ENCODE peak calls at places on chromosome 16, in nine cellular contexts. N is A549, B is upper lobe of left lung, Y is testis, U is HCT116, C is ovary, T is breast epithelium, J is heart left ventricle, L is right lobe of liver. M is an unnamed sample. For H3K9me3, the result is how much of the 10 kb centered on the place peaks cover.

GRCh38 chr16:55717326-55717725 is 61.5 kb downstream of the SLC6A2 start:
- DNase-seq in U (no peak), T (no peak), Y (no peak), N (no peak), B (no peak), L (peak), J (no peak), C (no peak), M (no peak)

GRCh38 chr16:74740795-74741304 is 33.8 kb downstream of the FA2H start:
- DNase-seq in T (peak), B (no peak), N (peak), J (no peak), Y (peak), L (no peak), U (peak), C (no peak), M (peak)

GRCh38 chr16:89052191-89052787 is 41.4 kb upstream of the ACSF3 start:
- DNase-seq in L (no peak), N (no peak), J (peak), B (peak), U (no peak), Y (no peak), C (no peak), T (peak), M (no peak)

GRCh38 chr16:17354121-17354750 is 116.5 kb downstream of the XYLT1 start:
- DNase-seq in T (no peak), L (no peak), J (no peak), Y (no peak), B (no peak), U (no peak), C (no peak), N (no peak), M (peak)

GRCh38 chr16:10878644-10879498 is 1.9 kb downstream of the CIITA start:
- DNase-seq in J (peak), T (peak), L (peak), B (peak), N (no peak), U (no peak), Y (peak), C (peak), M (peak)

GRCh38 chr16:9970796-9971195 is 211.4 kb downstream of the GRIN2A start:
- DNase-seq in T (no peak), L (no peak), U (no peak), N (no peak), Y (no peak), J (no peak), C (no peak), B (no peak), M (no peak)

GRCh38 chr16:54927125-54928015 is 3.3 kb upstream of the IRX5 start:
- DNase-seq in Y (no peak), C (no peak), N (no peak), B (no peak), U (no peak), T (no peak), L (no peak), J (no peak), M (no peak)

GRCh38 chr16:68086336-68086821 is 1.2 kb downstream of the NFATC3 start:
- DNase-seq in B (no peak), C (no peak), J (no peak), T (no peak), L (peak), N (peak), Y (no peak), U (no peak), M (no peak)

GRCh38 chr16:66510711-66511614 is 39.0 kb downstream of the TK2 start:
- DNase-seq in U (no peak), N (no peak), T (no peak), L (peak), J (no peak), B (no peak), Y (peak), C (peak), M (peak)

GRCh38 chr16:85301171-85301690 is 189.0 kb upstream of the CIBAR2 start:
- DNase-seq in C (no peak), U (no peak), J (no peak), B (no peak), N (no peak), T (no peak), Y (no peak), L (no peak), M (no peak)

GRCh38 chr16:79158337-79158736 is 442.2 kb downstream of the MAF start:
- DNase-seq in C (no peak), B (no peak), J (no peak), T (no peak), Y (no peak), U (no peak), N (no peak), L (no peak), M (no peak)

GRCh38 chr16:15825750-15826305 is 31.0 kb downstream of the MYH11 start:
- DNase-seq in L (no peak), Y (no peak), T (no peak), N (no peak), C (no peak), U (no peak), B (no peak), J (no peak), M (no peak)

GRCh38 chr16:4465977-4466779 is 8.2 kb downstream of the NMRAL1 start:
- DNase-seq in C (no peak), L (no peak), T (no peak), Y (no peak), B (no peak), N (no peak), U (no peak), J (peak), M (no peak)

GRCh38 chr16:4115209-4115940 is 867 bp downstream of the ADCY9 start:
- DNase-seq in U (no peak), C (peak), L (peak), J (peak), Y (peak), T (no peak), N (peak), B (peak), M (peak)

GRCh38 chr16:75022567-75022966 is 23.7 kb downstream of the ZNRF1 start:
- DNase-seq in L (no peak), U (no peak), Y (no peak), T (no peak), J (no peak), N (no peak), B (no peak), C (no peak), M (no peak)

GRCh38 chr16:89363621-89364393 is 126.6 kb downstream of the ANKRD11 start:
- DNase-seq in C (no peak), L (no peak), B (no peak), U (peak), Y (no peak), J (no peak), T (peak), N (peak), M (peak)

GRCh38 chr16:53745126-53745525 is 41.2 kb downstream of the FTO start:
- DNase-seq in J (no peak), U (no peak), Y (no peak), T (no peak), N (no peak), B (no peak), C (no peak), L (no peak), M (no peak)

GRCh38 chr16:2774161-2774891 is 2.8 kb downstream of the ELOB start:
- DNase-seq in B (no peak), Y (no peak), J (no peak), U (no peak), N (no peak), C (peak), L (no peak), T (no peak), M (no peak)

GRCh38 chr16:49932943-49933342 is 77.0 kb upstream of the ZNF423 start:
- DNase-seq in B (no peak), U (no peak), Y (peak), L (no peak), C (no peak), J (no peak), N (no peak), T (peak), M (no peak)

GRCh38 chr16:86585821-86586611 is 7.7 kb downstream of the FOXL1 start:
- DNase-seq in T (no peak), N (no peak), L (no peak), C (no peak), U (no peak), B (no peak), Y (no peak), J (no peak), M (no peak)

GRCh38 chr16:70380205-70380918 is 33.7 kb downstream of the DDX19A start:
- DNase-seq in N (peak), T (peak), U (no peak), B (peak), Y (peak), C (peak), J (peak), L (peak), M (peak)

GRCh38 chr16:24999856-25000447 is 15.2 kb downstream of the ARHGAP17 start:
- DNase-seq in C (no peak), U (no peak), L (no peak), Y (peak), J (no peak), B (no peak), N (no peak), T (no peak), M (no peak)

GRCh38 chr16:85365120-85365519 is 248.0 kb upstream of the GSE1 start:
- DNase-seq in B (peak), N (no peak), C (no peak), T (no peak), J (no peak), Y (peak), L (no peak), U (no peak), M (no peak)

GRCh38 chr16:50964491-50964890 is 186.6 kb downstream of the SALL1 start:
- DNase-seq in J (no peak), N (no peak), U (no peak), L (no peak), C (no peak), B (no peak), Y (no peak), T (no peak), M (no peak)

GRCh38 chr16:85800321-85800669 is 800 bp downstream of the COX4I1 start:
- DNase-seq in C (no peak), L (no peak), N (no peak), Y (no peak), U (no peak), J (no peak), B (no peak), T (no peak), M (no peak)

GRCh38 chr16:86387461-86388440 is 122.6 kb upstream of the FOXF1 start:
- DNase-seq in N (peak), L (no peak), Y (no peak), C (no peak), U (peak), J (no peak), B (no peak), T (no peak), M (no peak)

GRCh38 chr16:28491970-28492474 is at the start of gene CLN3:
- DNase-seq in L (peak), T (peak), J (peak), N (peak), U (peak), B (no peak), Y (peak), C (peak), M (peak)

GRCh38 chr16:28492511-28492910 is 637 bp upstream of the CLN3 start:
- DNase-seq in U (no peak), L (no peak), N (no peak), C (no peak), T (no peak), Y (no peak), J (no peak), B (no peak), M (no peak)

GRCh38 chr16:28494141-28494851 is at the start of gene APOBR:
- DNase-seq in B (peak), N (no peak), L (no peak), T (peak), J (peak), C (no peak), Y (peak), U (no peak), M (peak)

GRCh38 chr16:28495098-28495793 is 803 bp downstream of the APOBR start:
- DNase-seq in J (no peak), C (no peak), N (no peak), B (no peak), L (no peak), T (no peak), U (no peak), Y (no peak), M (no peak)

DNA sequence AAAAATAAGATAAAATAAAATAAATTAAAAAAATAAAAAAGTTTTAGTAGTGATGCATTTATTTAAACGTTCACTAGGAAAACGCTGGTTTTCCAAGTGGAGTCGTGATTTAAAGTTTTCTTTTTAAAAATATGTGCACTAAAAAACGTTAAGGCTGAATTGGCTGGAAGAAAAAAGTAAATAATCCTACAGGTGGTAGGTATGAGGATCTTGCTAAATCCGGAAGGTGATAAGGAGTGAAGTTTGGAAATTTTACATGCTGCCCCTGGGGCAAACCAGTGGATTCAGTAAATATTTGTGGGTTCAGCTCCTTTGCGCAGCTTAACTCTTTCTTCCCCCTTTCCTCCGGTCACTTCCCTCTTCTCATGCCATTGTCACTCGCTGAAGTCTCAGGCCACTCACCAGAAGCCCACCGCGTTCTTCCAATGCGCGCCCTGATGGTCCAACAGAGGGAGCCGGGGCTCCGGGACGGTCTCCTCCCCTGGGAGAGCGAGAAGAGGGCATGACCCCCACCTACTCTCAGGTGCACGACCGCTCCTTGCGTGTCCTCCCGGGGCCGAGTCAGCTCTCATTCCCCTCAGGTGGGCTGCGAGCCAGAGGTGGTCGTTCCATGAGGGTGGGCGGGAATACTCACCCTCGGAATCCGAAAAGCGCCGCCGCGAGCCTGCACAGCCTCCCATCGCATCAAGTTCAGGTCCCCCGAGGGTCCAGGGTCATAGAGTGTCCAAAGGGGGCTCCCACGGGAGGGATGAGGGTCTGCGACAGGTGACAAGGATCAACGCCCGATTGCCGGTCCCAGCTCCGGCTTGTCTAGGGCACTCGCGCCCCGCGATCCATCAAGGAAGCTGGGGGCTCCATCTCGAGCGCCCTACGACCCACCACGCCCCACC is 549 bp downstream of the CLN3 start:
- DNase-seq in L (no peak), C (peak), B (peak), T (peak), N (peak), Y (peak), U (no peak), J (peak), M (peak)
- TF ChIP-seq POLR2A in L (no peak), C (no peak), B (no peak), T (no peak), N (no peak), Y (no peak), U (no peak), J (no peak), M (no peak)

DNA sequence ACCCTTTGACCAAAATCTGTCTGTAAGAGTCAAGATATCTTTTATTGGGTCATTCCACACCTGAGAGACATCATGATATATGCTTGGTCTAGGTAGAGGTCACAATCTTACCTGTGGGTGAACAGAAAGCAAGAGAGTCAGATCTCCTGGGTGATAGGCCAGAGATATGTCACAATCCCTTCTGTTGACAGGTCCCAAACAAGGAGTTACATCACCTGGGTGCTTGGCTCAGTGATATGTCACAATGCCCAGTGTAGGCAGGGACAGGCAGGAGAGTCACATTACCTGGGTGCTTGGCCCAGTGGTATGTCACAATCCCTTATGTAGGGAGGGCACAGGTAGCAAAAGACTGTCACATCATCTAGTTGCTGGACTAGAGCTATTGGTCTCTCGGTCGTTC is 1991.2 kb downstream of the TP53TG3F start:
- DNase-seq in J (no peak), N (no peak), U (no peak), T (no peak), Y (no peak), B (no peak), L (peak), C (no peak), M (no peak)
- H3K9me3 ChIP-seq in J (under half), N (under half), U (under half), T (under half), Y (under half), B (under half), L (under half), C (under half), M (under half)

DNA sequence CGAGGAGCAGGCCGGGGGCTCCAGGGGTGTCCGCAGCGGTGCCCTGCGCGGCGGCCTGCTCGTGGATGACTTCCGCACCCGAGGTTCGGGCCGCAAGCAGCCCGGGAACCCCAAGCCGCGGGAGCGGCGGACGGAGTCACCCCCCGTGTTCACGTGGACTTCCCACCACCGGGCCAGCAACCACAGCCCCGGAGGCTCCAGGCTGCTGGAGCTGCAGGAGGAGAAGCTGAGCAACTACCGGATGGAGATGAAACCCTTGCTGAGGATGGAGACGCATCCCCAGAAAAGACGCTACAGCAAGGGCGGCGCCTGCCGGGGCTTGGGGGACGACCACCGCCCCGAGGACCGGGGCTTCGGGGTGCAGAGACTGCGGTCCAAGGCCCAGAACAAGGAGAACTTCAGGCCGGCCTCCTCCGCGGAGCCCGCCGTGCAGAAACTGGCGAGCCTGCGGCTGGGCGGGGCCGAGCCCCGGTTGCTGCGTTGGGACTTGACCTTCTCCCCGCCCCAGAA is 75.8 kb downstream of the KLHDC4 start:
- DNase-seq in Y (no peak), T (no peak), J (no peak), U (no peak), L (no peak), N (no peak), B (peak), C (no peak), M (no peak)
- TF ChIP-seq POLR2A in Y (no peak), T (no peak), J (no peak), U (no peak), L (no peak), N (no peak), B (no peak), C (no peak), M (no peak)

DNA sequence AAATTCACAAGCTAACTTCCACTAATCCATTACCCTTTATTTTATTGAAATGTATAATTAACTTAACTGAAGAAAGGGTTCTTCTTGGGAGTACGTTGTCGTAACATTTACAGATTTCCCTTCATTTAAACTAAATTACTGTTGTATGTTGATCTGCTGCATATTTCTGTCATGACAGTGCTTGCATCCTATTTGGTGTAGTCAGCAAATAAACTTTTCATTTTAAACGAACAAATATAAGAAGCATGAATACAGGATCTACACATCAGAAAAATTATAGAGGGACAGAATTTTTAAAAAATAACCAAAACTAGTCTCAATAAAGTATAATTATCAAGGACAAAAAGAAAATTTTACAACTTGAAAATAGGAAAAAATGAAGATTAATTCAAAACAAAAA is 66.5 kb upstream of the ZNF267 start:
- DNase-seq in J (no peak), Y (no peak), N (no peak), U (no peak), C (no peak), L (no peak), T (no peak), B (no peak), M (no peak)
- H3K9me3 ChIP-seq in J (under half), Y (under half), N (under half), U (under half), C (under half), L (under half), T (under half), B (under half), M (under half)

DNA sequence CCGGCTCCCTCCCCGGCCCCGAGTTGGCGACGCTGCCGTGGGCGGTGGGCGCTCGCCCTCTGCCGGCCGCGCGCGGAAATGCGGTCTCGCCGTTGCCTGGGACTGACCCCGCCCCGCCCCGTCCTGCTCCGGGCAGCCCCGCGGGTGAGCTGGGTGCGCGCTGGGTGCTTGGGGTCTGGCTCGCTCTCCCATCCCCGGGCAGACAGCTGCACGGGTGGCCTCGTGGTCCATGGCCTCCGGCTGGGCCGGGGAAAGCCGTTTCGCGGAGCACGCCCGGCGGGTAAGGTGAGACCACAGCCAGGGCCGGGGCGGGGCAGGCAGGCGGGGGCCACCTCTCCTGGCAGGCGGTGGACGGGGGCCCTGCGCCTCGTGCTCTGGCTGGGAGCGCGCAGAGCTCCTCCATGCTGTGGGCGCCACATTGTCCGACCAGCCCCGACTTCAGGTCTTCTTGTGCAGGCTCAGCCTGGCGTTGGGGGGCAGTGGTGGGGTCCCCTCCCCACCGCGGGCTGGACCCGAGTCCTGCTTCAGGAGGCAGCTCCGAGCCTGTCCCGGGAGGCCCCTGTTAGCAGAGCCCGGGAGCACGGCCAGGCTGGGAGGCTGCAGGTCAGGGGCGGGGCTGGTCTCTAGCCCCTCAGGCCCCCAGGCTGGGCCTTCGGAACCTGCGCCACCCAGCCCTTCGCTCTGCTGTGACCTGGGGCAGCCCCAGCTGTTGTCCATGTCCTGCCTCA is 7.0 kb upstream of the C1QTNF8 start:
- DNase-seq in Y (peak), B (peak), N (peak), T (no peak), J (peak), L (peak), U (no peak), C (peak), M (peak)
- TF ChIP-seq POLR2A in Y (no peak), B (no peak), N (no peak), T (no peak), J (no peak), L (no peak), U (no peak), C (no peak), M (no peak)